ENCODE peak calls at places on chromosomes 13 and 19, in four cellular contexts. Q is WTC11, E is HepG2, I is K562. C is an unnamed sample.

GRCh38 chr19:57830071-57830602 is at the start of gene ZNF587B:
- DNase-seq in E (peak), Q (peak), I (peak), C (no peak)

GRCh38 chr13:35164324-35164932 is 222.4 kb downstream of the NBEA start:
- DNase-seq in I (peak), Q (no peak), E (peak), C (peak)

GRCh38 chr13:24539500-24540165 is 27.1 kb upstream of the PARP4 start:
- DNase-seq in I (no peak), Q (no peak), E (no peak), C (no peak)

GRCh38 chr19:5434970-5435641 is 20.1 kb upstream of the ZNRF4 start:
- DNase-seq in E (peak), I (peak), Q (no peak), C (no peak)

GRCh38 chr13:98174321-98174720 is 2.7 kb downstream of the RNF113B start:
- DNase-seq in E (no peak), I (no peak), Q (no peak), C (no peak)

GRCh38 chr19:4115050-4115817 is 8.7 kb downstream of the MAP2K2 start:
- DNase-seq in Q (no peak), E (no peak), I (no peak), C (peak)

GRCh38 chr13:20711301-20712044 is 8.0 kb downstream of the IL17D start:
- DNase-seq in E (no peak), I (peak), Q (peak), C (no peak)

GRCh38 chr19:48844472-48844871 is 8.2 kb upstream of the HSD17B14 start:
- DNase-seq in I (peak), Q (no peak), E (peak), C (no peak)

GRCh38 chr19:12955996-12956395 is 1.0 kb downstream of the GADD45GIP1 start:
- DNase-seq in I (no peak), Q (no peak), E (no peak), C (no peak)

GRCh38 chr19:7676854-7677253 is at the start of gene MCEMP1:
- DNase-seq in Q (no peak), E (no peak), I (no peak), C (no peak)

GRCh38 chr19:15437355-15438123 is 12.2 kb downstream of the WIZ start:
- DNase-seq in I (no peak), Q (no peak), E (peak), C (no peak)

GRCh38 chr19:41351339-41352245 is 2.1 kb downstream of the TGFB1 start:
- DNase-seq in E (no peak), Q (peak), I (peak), C (no peak)

GRCh38 chr19:13748169-13748884 is 16.0 kb upstream of the MRI1 start:
- DNase-seq in I (no peak), Q (no peak), E (no peak), C (no peak)

GRCh38 chr19:45645068-45645630 is 6.0 kb upstream of the EML2 start:
- DNase-seq in E (no peak), Q (no peak), I (no peak), C (no peak)

GRCh38 chr13:58889474-58889873 is 1257.9 kb downstream of the PCDH17 start:
- DNase-seq in Q (no peak), E (no peak), I (no peak), C (no peak)

GRCh38 chr19:2952953-2953481 is 8.2 kb upstream of the ZNF77 start:
- DNase-seq in I (no peak), Q (no peak), E (peak), C (no peak)

GRCh38 chr19:14475251-14476073 is at the start of gene PTGER1:
- DNase-seq in Q (peak), E (no peak), I (peak), C (no peak)

GRCh38 chr13:110712849-110713641 is 455 bp upstream of the ING1 start:
- DNase-seq in I (peak), Q (peak), E (peak), C (peak)

GRCh38 chr13:60410299-60410698 is 13.3 kb downstream of the TDRD3 start:
- DNase-seq in E (no peak), I (no peak), Q (no peak), C (no peak)

GRCh38 chr13:60411464-60411863 is 14.4 kb downstream of the TDRD3 start:
- DNase-seq in E (no peak), I (no peak), Q (no peak), C (no peak)

GRCh38 chr13:60411983-60412382 is 15.0 kb downstream of the TDRD3 start:
- DNase-seq in Q (no peak), E (no peak), I (no peak), C (no peak)

GRCh38 chr13:60402022-60402421 is 5.0 kb downstream of the TDRD3 start:
- DNase-seq in I (no peak), Q (no peak), E (no peak), C (no peak)

DNA sequence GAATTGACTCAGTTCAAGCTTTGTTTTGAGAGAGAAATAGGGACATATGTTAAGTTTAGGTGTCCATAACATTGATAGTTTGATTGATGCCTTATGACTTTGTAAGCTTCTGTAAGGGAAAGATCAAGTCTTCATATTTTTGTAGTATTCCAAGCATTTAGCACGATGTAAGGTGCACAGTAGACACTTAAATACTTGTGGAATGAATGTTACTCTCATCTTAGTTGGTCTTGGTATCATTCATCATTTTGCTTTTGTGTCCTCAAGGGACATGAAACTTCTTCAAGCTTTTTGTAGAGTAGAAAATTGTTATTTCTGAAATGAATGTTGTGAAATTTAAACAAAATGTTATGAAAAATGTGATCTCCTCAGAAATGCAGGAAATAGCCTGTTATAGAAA is 10.1 kb downstream of the TDRD3 start:
- DNase-seq in Q (no peak), I (no peak), E (no peak), C (no peak)
- TF ChIP-seq ETV6 in Q (no peak), I (no peak), E (no peak), C (no peak)

DNA sequence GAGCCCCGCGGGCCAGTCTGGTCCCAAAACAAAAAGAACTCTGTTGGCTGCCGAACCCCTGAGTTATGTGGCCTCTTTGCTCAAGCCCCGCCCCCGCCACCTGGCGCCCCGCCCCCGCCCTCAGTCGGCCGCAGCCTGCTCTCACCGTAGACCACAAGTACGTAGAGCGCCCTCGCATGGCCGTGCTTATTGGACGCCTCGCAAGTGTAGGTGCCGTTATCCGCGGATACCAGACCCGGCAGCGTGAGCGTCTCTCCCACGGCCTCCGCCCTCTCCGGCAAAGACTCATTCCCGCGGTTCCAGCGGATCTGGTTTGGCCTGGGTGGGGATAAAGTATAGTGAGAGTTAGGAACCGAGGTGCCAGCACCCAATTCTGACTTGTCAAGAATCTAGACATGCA is 5.5 kb upstream of the ZNF428 start:
- DNase-seq in I (peak), Q (peak), E (no peak), C (no peak)
- TF ChIP-seq ETV6 in I (no peak), Q (no peak), E (no peak), C (no peak)

GRCh38 chr13:38897521-38897920 is 93.1 kb downstream of the STOML3 start:
- DNase-seq in Q (no peak), I (no peak), E (no peak), C (no peak)

GRCh38 chr13:38898481-38898880 is 92.2 kb downstream of the STOML3 start:
- DNase-seq in Q (no peak), E (no peak), I (no peak), C (no peak)

GRCh38 chr13:38899581-38899980 is 91.0 kb downstream of the STOML3 start:
- DNase-seq in I (no peak), E (no peak), Q (no peak), C (no peak)

GRCh38 chr13:38902551-38902950 is 88.1 kb downstream of the STOML3 start:
- DNase-seq in I (no peak), E (no peak), Q (no peak), C (no peak)

DNA sequence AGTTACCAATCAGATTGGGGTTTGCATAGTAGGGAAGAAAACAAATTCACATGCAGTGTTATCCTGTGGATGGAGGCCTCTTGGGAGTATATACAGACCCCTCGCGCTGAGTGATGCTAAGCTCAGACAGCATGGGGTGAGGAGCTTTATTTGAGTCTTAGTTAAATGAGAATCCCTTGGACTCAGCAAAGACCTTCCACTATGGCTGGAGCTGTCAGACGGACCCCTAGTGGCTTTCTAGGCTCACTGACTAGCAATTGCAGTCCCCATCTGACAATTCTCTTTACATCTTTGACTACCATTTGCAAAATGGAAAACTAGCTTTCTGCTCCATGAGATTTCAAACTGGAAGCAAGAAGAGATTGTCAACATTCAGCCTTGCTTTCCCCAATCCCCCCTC is 90.4 kb downstream of the STOML3 start:
- DNase-seq in I (no peak), Q (peak), E (no peak), C (no peak)
- TF ChIP-seq ETV6 in I (no peak), Q (no peak), E (no peak), C (no peak)

DNA sequence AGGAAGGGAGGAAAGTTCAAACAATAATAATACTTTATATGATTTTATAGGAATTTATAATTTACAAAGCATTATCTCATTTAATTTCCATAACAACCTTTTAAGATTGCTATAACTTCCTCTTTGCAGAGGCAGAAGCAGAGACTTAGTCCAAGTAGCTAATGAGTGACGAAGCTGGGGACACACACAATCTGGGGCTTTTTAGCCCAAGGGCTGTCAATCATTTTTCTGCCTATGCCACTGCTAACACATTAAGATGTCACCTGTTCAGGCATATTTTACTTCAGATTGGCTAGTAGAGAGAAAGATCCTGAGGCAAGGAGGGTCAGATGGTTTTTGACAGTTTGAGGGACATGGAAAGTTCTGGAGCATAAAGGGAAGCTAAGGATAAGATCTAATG is 12.6 kb downstream of the SCEL start:
- DNase-seq in I (no peak), E (no peak), Q (no peak), C (no peak)
- TF ChIP-seq ETV6 in I (no peak), E (no peak), Q (no peak), C (no peak)

GRCh38 chr19:17473041-17473440 is 2.7 kb downstream of the SLC27A1 start:
- DNase-seq in I (peak), E (no peak), Q (no peak), C (no peak)

GRCh38 chr19:17471410-17472125 is 1.2 kb downstream of the SLC27A1 start:
- DNase-seq in E (no peak), I (no peak), Q (no peak), C (no peak)

GRCh38 chr19:17470204-17470841 is at the start of gene SLC27A1:
- DNase-seq in E (peak), I (peak), Q (peak), C (peak)

GRCh38 chr19:17479325-17479791 is 9.0 kb downstream of the SLC27A1 start:
- DNase-seq in Q (no peak), E (no peak), I (no peak), C (no peak)

GRCh38 chr19:17475541-17476115 is 5.3 kb downstream of the SLC27A1 start:
- DNase-seq in I (no peak), Q (no peak), E (peak), C (no peak)
- TF ChIP-seq ETV6 in I (no peak), Q (no peak), E (no peak), C (no peak)

GRCh38 chr13:31031482-31031881 is 99.0 kb downstream of the TEX26 start:
- DNase-seq in I (no peak), E (peak), Q (no peak), C (no peak)

GRCh38 chr13:31032574-31033095 is 100.2 kb downstream of the TEX26 start:
- DNase-seq in I (no peak), E (no peak), Q (no peak), C (no peak)

GRCh38 chr13:31027136-31027535 is 94.7 kb downstream of the TEX26 start:
- DNase-seq in I (no peak), E (no peak), Q (no peak), C (no peak)

GRCh38 chr13:31029129-31029528 is 96.7 kb downstream of the TEX26 start:
- DNase-seq in Q (no peak), E (no peak), I (no peak), C (no peak)
- TF ChIP-seq ETV6 in Q (no peak), E (no peak), I (no peak), C (no peak)

DNA sequence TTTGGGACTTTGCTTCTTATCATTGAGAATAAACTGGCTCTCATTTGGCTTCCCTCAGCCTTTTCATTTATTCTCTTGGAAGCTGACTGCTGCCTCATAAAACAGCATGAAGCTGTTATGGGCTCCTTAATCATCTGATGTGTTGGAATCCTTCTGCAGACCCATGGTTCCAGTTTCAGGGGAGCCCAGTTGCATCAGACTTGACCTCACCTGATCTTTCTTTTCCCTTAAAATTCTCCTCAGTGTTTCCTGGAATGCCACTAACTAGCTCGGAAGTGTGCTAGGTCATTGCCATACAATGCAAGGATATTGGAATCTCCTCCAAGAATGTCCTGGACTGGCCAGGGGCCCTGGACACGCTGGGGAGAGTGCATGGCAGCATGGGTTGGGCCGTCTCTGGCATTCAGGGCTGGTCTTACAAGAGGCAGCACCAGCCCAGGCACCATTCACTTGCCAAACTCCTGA is 158.7 kb downstream of the FLT1 start:
- DNase-seq in Q (no peak), I (no peak), E (no peak), C (no peak)
- TF ChIP-seq ETV6 in Q (no peak), I (no peak), E (no peak), C (no peak)

DNA sequence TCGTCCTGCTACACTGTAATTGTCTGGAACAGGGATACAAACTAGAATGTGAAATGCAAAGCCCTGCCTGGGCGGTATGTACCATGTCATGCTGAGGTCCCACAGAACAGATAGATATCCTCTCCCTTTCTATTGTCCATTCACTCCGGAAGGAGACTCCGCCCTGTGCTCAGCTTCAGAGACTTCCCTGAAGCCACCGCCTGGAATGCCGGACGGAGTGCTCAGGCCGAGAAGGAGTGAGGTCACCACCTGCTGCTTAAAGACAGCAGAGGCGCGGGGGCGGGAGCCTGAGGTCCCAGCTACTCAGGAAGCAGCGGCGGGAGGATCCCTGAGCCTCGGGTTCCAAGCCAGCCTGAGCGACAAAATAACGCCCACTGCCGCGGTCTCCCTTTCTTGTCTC is 890 bp upstream of the ZNF611 start:
- DNase-seq in E (peak), Q (peak), I (no peak), C (no peak)
- TF ChIP-seq ETV6 in E (no peak), Q (no peak), I (no peak), C (no peak)

DNA sequence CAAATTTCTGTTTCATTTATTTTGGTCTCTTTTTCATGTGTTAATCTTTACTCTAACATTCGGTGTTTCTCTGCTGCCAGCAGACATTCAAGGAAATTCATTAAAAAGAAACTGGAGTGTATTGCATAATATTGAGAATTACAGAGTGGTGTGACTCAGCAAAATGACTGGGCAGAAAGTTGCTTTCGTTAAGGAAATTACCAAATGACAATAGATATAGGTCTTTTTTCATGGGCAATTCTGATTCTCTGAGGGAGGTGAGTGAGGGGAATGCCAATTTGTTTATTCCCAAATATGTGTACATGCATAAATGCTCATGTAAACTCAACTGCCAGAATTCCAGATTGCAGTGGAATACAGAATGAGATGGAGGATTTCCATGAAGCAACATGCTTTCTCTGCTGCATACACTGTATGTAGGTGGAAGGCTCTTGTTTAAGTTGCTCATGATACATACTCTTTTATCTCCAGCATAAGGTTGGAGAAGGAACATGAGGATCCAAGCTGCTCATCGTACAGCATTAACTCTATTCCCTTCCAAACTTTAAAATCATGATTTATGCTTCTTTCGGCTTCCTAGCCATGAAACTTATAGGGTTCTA is 1730.1 kb downstream of the SLITRK5 start:
- DNase-seq in I (no peak), Q (no peak), E (no peak), C (no peak)
- TF ChIP-seq ETV6 in I (no peak), Q (no peak), E (no peak), C (no peak)

C was measured in GM12878.